ENCODE peak calls at places on chromosomes 7 and 10, in four cellular contexts. E is WTC11, I is HepG2, R is K562. N is an unnamed sample.

GRCh38 chr7:1466524-1467271 is 7.4 kb upstream of the MICALL2 start:
- DNase-seq in E (peak), I (peak), R (peak), N (no peak)

GRCh38 chr10:49327036-49327813 is 28.3 kb downstream of the C10orf71 start:
- DNase-seq in E (no peak), I (no peak), R (no peak), N (no peak)

GRCh38 chr7:27176343-27176731 is 2.2 kb upstream of the HOXA10 start:
- DNase-seq in E (no peak), I (no peak), R (no peak), N (no peak)

GRCh38 chr10:102678842-102679289 is 34.6 kb downstream of the TRIM8 start:
- DNase-seq in E (peak), I (peak), R (peak), N (no peak)

GRCh38 chr7:73893342-73894101 is 32.6 kb downstream of the TMEM270 start:
- DNase-seq in E (no peak), I (no peak), R (no peak), N (no peak)

GRCh38 chr7:157589680-157590079 is 252.9 kb downstream of the DNAJB6 start:
- DNase-seq in E (no peak), I (no peak), R (no peak), N (no peak)

GRCh38 chr10:85490431-85490830 is 876.2 kb downstream of the GRID1 start:
- DNase-seq in E (no peak), I (no peak), R (no peak), N (no peak)

GRCh38 chr10:18157909-18158308 is 17.7 kb downstream of the CACNB2 start:
- DNase-seq in E (no peak), I (no peak), R (no peak), N (no peak)

GRCh38 chr7:10239643-10240345 is 733.9 kb upstream of the PHF14 start:
- DNase-seq in E (no peak), I (no peak), R (no peak), N (no peak)

GRCh38 chr7:84372155-84372621 is 177.6 kb upstream of the SEMA3A start:
- DNase-seq in E (no peak), I (no peak), R (no peak), N (no peak)

GRCh38 chr7:129959480-129960332 is 6.9 kb upstream of the UBE2H start:
- DNase-seq in E (no peak), I (no peak), R (no peak), N (no peak)

GRCh38 chr7:11252705-11253272 is 279.1 kb downstream of the PHF14 start:
- DNase-seq in E (no peak), I (no peak), R (no peak), N (no peak)

GRCh38 chr10:58743466-58744115 is 230.9 kb downstream of the BICC1 start:
- DNase-seq in E (peak), I (no peak), R (no peak), N (no peak)

GRCh38 chr7:137978464-137979237 is 23.2 kb downstream of the CREB3L2 start:
- DNase-seq in E (no peak), I (no peak), R (peak), N (no peak)

GRCh38 chr10:79229830-79230562 is 117.3 kb upstream of the PPIF start:
- DNase-seq in E (peak), I (no peak), R (no peak), N (no peak)

GRCh38 chr10:71657604-71658348 is 61.8 kb downstream of the C10orf105 start:
- DNase-seq in E (peak), I (no peak), R (no peak), N (no peak)

GRCh38 chr7:18320971-18321567 is 174.5 kb upstream of the HDAC9 start:
- DNase-seq in E (no peak), I (peak), R (peak), N (no peak)

GRCh38 chr7:114663502-114663901 is 248.9 kb downstream of the FOXP2 start:
- DNase-seq in E (no peak), I (peak), R (no peak), N (peak)

GRCh38 chr7:80563561-80564327 is 51.9 kb upstream of the GNAT3 start:
- DNase-seq in E (no peak), I (no peak), R (no peak), N (no peak)

GRCh38 chr7:495761-496321 is 23.8 kb downstream of the PDGFA start:
- DNase-seq in E (no peak), I (no peak), R (no peak), N (no peak)

GRCh38 chr10:88232029-88232895 is 350.9 kb downstream of the RNLS start:
- DNase-seq in E (no peak), I (no peak), R (no peak), N (no peak)

GRCh38 chr10:33416209-33416608 is 81.7 kb upstream of the NRP1 start:
- DNase-seq in E (no peak), I (no peak), R (no peak), N (no peak)

GRCh38 chr10:71713135-71714040 is 6.2 kb downstream of the C10orf105 start:
- DNase-seq in E (no peak), I (no peak), R (peak), N (no peak)

GRCh38 chr10:14698487-14699170 is 76.1 kb downstream of the FAM107B start:
- DNase-seq in E (no peak), I (no peak), R (no peak), N (no peak)

GRCh38 chr7:7861211-7861633 is 107.4 kb upstream of the GLCCI1 start:
- DNase-seq in E (no peak), I (peak), R (no peak), N (no peak)

GRCh38 chr10:55627526-55628170 is 733.4 kb downstream of the ZWINT start:
- DNase-seq in E (peak), I (no peak), R (no peak), N (no peak)

GRCh38 chr10:63466168-63466935 is 575 bp upstream of the JMJD1C start:
- DNase-seq in E (no peak), I (peak), R (peak), N (no peak)

GRCh38 chr7:41996381-41997035 is 240.5 kb downstream of the GLI3 start:
- DNase-seq in E (no peak), I (no peak), R (no peak), N (no peak)

GRCh38 chr10:121596668-121597503 is 1.4 kb downstream of the FGFR2 start:
- DNase-seq in E (peak), I (no peak), R (no peak), N (no peak)

GRCh38 chr10:68086011-68086410 is 10.9 kb upstream of the HERC4 start:
- DNase-seq in E (no peak), I (no peak), R (no peak), N (no peak)

GRCh38 chr7:157404845-157405481 is 68.2 kb downstream of the DNAJB6 start:
- DNase-seq in E (no peak), I (no peak), R (peak), N (no peak)

GRCh38 chr7:39428221-39428620 is 138.0 kb upstream of the YAE1 start:
- DNase-seq in E (no peak), I (no peak), R (no peak), N (no peak)

GRCh38 chr7:35035511-35035921 is 1.8 kb downstream of the DPY19L1 start:
- DNase-seq in E (no peak), I (peak), R (peak), N (no peak)

GRCh38 chr7:45074738-45075644 is 13.8 kb downstream of the NACAD start:
- DNase-seq in E (no peak), I (no peak), R (no peak), N (no peak)

GRCh38 chr10:47031251-47031952 is 120.2 kb downstream of the PTPN20 start:
- DNase-seq in E (peak), I (no peak), R (peak), N (no peak)

GRCh38 chr10:28047061-28047460 is 48.2 kb upstream of the ODAD2 start:
- DNase-seq in E (no peak), I (no peak), R (no peak), N (no peak)

GRCh38 chr7:149422065-149422913 is 38.6 kb downstream of the ZNF777 start:
- DNase-seq in E (peak), I (peak), R (peak), N (peak)

GRCh38 chr7:41886257-41886905 is 183.5 kb upstream of the INHBA start:
- DNase-seq in E (no peak), I (no peak), R (no peak), N (no peak)

GRCh38 chr10:63713191-63714144 is 192.3 kb downstream of the REEP3 start:
- DNase-seq in E (peak), I (peak), R (no peak), N (no peak)

DNA sequence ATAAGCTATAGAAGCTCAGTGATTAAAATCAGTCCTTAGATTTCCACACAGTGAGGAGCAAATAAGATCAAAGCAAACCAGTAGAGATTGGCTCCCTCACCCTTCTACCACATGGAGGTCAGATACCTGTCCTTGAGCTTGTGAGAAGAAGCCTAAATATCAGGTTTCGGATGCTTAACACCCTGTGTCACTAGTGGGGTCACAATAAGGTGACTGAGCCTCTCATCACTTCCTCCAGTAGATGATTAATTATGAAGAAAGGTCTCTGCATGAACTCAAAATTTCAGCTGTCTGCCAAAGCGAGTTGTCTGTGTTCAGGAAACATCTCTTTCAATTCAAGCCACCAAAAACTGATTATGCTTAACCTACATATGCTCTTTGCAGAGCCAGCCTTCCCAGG is 284.9 kb upstream of the SP8 start:
- DNase-seq in E (no peak), I (no peak), R (no peak), N (no peak)
- TF ChIP-seq CREM in E (no peak), I (no peak), R (no peak), N (no peak)

GRCh38 chr7:44046321-44047061 is 2.0 kb downstream of the DBNL start:
- DNase-seq in E (no peak), I (no peak), R (peak), N (peak)
- TF ChIP-seq CREM in E (no peak), I (no peak), R (peak), N (no peak)

DNA sequence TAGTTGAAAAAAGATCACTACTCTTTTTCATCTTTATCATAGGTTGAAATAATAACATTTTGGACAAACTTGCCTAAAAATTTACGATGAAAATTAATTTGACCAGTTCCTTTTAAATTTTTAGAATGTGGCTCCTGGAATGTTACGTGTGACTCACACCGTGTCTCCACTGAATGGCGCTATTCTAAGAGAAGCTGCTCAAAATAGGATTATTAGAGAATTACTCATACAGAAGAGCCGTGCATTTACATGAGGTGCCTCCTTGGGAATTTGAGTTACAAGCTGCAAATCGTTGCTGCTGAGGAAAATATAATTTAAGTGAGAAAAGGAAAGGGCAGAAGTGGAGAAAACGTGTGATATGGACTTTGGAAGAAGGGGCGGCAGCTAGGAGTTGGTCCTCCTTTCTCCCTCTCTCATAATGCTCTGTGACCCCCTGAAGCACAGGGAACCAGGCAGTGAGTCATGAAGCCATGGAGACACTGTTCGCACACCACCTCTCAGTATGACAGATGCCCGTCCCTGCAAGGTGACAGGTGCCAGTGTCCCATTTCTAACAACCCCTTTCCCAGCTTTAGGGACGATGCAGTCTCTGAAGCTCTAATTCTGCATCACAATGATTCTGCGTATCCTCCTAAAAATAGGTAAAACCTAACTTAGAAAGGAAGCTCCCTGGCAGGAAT is 323.2 kb upstream of the COBL start:
- DNase-seq in E (no peak), I (no peak), R (no peak), N (no peak)
- TF ChIP-seq CREM in E (no peak), I (no peak), R (no peak), N (no peak)

GRCh38 chr10:123269675-123270074 is 115.5 kb downstream of the BUB3 start:
- DNase-seq in E (no peak), I (no peak), R (no peak), N (no peak)
- TF ChIP-seq CREM in E (no peak), I (no peak), R (no peak), N (no peak)

DNA sequence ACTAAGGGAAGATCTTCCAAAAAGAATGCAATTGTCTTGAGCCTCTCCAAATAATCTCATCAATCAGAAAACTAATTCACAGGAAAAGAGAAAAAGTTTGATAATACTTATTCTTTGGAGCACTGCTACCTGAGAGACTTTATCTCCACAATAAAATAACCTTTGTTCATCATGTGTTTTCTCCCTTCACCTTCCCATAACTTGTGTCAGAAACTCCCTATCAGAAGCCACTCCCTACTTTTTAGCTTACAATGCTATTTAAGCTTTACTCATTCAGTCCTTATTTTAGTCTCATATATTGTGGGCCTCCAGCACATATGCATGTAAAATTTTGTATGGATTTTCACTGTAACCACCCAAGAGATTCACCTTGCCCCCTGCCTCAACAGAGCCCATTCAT is 1.0 kb downstream of the CYP3A43 start:
- DNase-seq in E (no peak), I (peak), R (no peak), N (no peak)
- TF ChIP-seq CREM in E (no peak), I (no peak), R (no peak), N (no peak)

N was measured in GM12878.